ENCODE peak calls at places on chromosomes 4 and X, in four cellular contexts. L is fibroblast of the conjunctiva, V is IMR-90, M is EL. Y is an unnamed sample.

GRCh38 chrX:15204130-15204751 is 65.6 kb downstream of the ASB9 start:
- DNase-seq in M (no peak), L (no peak), V (no peak), Y (no peak)

GRCh38 chrX:73851014-73852009 is 288.3 kb downstream of the CHIC1 start:
- DNase-seq in V (peak; percentile 96), L (peak; percentile 93), M (no peak), Y (no peak)

GRCh38 chr4:183816882-183817509 is 88.1 kb upstream of the STOX2 start:
- DNase-seq in M (no peak), V (no peak), L (no peak), Y (no peak)

GRCh38 chr4:144591401-144591800 is 54.6 kb upstream of the HHIP start:
- DNase-seq in V (peak; percentile 89), M (peak; percentile 79), L (peak; percentile 67), Y (peak; percentile 78)

GRCh38 chr4:10005632-10006031 is 15.7 kb downstream of the SLC2A9 start:
- DNase-seq in L (no peak), M (no peak), V (no peak), Y (no peak)

GRCh38 chr4:73259552-73260140 is 1.0 kb upstream of the ANKRD17 start:
- DNase-seq in L (no peak), V (no peak), M (no peak), Y (no peak)

GRCh38 chr4:113355550-113356371 is 306.3 kb downstream of the ANK2 start:
- DNase-seq in L (peak; percentile 49), M (peak; percentile 90), V (peak; percentile 90), Y (peak; percentile 90)

GRCh38 chrX:68995780-68996551 is 167.1 kb downstream of the EFNB1 start:
- DNase-seq in V (peak; percentile 78), M (peak; percentile 58), L (no peak), Y (peak; percentile 55)

GRCh38 chrX:19440713-19441112 is 74.6 kb downstream of the MAP3K15 start:
- DNase-seq in V (peak; percentile 33), L (no peak), M (peak; percentile 21), Y (peak; percentile 43)

GRCh38 chr4:85842540-85842939 is 367.6 kb downstream of the ARHGAP24 start:
- DNase-seq in L (no peak), M (no peak), V (peak; percentile 20), Y (peak; percentile 30)

GRCh38 chrX:17537652-17538301 is 162.8 kb downstream of the NHS start:
- DNase-seq in V (no peak), M (no peak), L (no peak), Y (no peak)

GRCh38 chr4:56134272-56134671 is 185.5 kb downstream of the CEP135 start:
- DNase-seq in V (peak; percentile 43), L (peak; percentile 52), M (peak; percentile 4), Y (no peak)

GRCh38 chrX:13430136-13430827 is 110.4 kb upstream of the ATXN3L start:
- DNase-seq in L (no peak), V (peak; percentile 37), M (peak; percentile 31), Y (peak; percentile 50)

GRCh38 chr4:182207806-182208483 is 35.3 kb upstream of the TENM3 start:
- DNase-seq in M (peak; percentile 82), V (peak; percentile 94), L (peak; percentile 73), Y (peak; percentile 93)

GRCh38 chr4:164508836-164509235 is 245.1 kb upstream of the SMIM31 start:
- DNase-seq in V (no peak), M (no peak), L (no peak), Y (no peak)

GRCh38 chr4:123304151-123305021 is 92.2 kb upstream of the SPRY1 start:
- DNase-seq in M (no peak), V (no peak), L (no peak), Y (no peak)

GRCh38 chr4:86306816-86307215 is 53.0 kb downstream of the MAPK10 start:
- DNase-seq in V (peak; percentile 83), M (peak; percentile 26), L (peak; percentile 61), Y (peak; percentile 68)

GRCh38 chrX:22357621-22358020 is 84.9 kb downstream of the CBLL2 start:
- DNase-seq in M (no peak), V (peak; percentile 52), L (no peak), Y (peak; percentile 39)

GRCh38 chr4:5543681-5544080 is 164.7 kb downstream of the EVC2 start:
- DNase-seq in L (no peak), V (no peak), M (no peak), Y (no peak)

Y was measured in EH.